ENCODE peak calls at places on chromosomes 5 and 9, in seven cellular contexts. Z is kidney epithelial cell; C is tibial artery; X is sigmoid colon; G is cardiac muscle cell; J is effector memory CD4-positive, alpha-beta T cell; H is PC-9. K is an unnamed sample. For H3K27me3, the result is how much of the 10 kb centered on the place peaks cover.

GRCh38 chr5:126449751-126450271 is 26.6 kb downstream of the GRAMD2B start:
- DNase-seq in H (no peak), J (peak), G (peak), Z (peak), X (no peak), C (no peak), K (no peak)

GRCh38 chr9:81574399-81574798 is 114.9 kb downstream of the TLE1 start:
- DNase-seq in X (no peak), C (no peak), Z (peak), G (peak), H (no peak), J (no peak), K (no peak)

GRCh38 chr5:167244583-167244982 is 1046.9 kb upstream of the WWC1 start:
- DNase-seq in G (peak), X (no peak), H (peak), J (no peak), C (no peak), Z (no peak), K (no peak)

GRCh38 chr9:16627967-16628366 is 242.5 kb downstream of the BNC2 start:
- DNase-seq in G (peak), X (peak), J (no peak), C (peak), Z (peak), H (no peak), K (no peak)

GRCh38 chr9:6943293-6943692 is 185.5 kb downstream of the KDM4C start:
- DNase-seq in Z (no peak), G (no peak), X (no peak), C (no peak), H (no peak), J (no peak), K (no peak)

GRCh38 chr9:68552700-68553099 is 12.0 kb upstream of the TMEM252 start:
- DNase-seq in X (no peak), G (peak), Z (no peak), H (no peak), J (no peak), C (no peak), K (no peak)

GRCh38 chr5:68656936-68657857 is 436.6 kb upstream of the SLC30A5 start:
- DNase-seq in H (peak), Z (no peak), G (no peak), C (no peak), J (no peak), X (no peak), K (no peak)

GRCh38 chr5:56658972-56659371 is 156.4 kb upstream of the MAP3K1 start:
- DNase-seq in H (no peak), C (no peak), G (no peak), J (no peak), Z (no peak), X (no peak), K (no peak)

GRCh38 chr9:2634818-2635217 is 13.2 kb downstream of the VLDLR start:
- DNase-seq in X (no peak), Z (no peak), G (no peak), C (no peak), H (no peak), J (no peak), K (no peak)

GRCh38 chr5:56440871-56441740 is 208.0 kb upstream of the ANKRD55 start:
- DNase-seq in G (peak), X (no peak), C (no peak), Z (peak), J (no peak), H (peak), K (no peak)

GRCh38 chr5:13045897-13046551 is 898.5 kb downstream of the DNAH5 start:
- DNase-seq in J (no peak), Z (no peak), C (no peak), H (no peak), X (no peak), G (no peak), K (no peak)

GRCh38 chr9:20382460-20383071 is 239.7 kb downstream of the MLLT3 start:
- DNase-seq in C (no peak), Z (no peak), J (no peak), X (no peak), H (no peak), G (peak), K (no peak)

GRCh38 chr9:19148170-19148569 is 20.9 kb upstream of the PLIN2 start:
- DNase-seq in H (no peak), X (no peak), G (peak), J (no peak), C (no peak), Z (no peak), K (no peak)

GRCh38 chr5:171714851-171715250 is 70.8 kb upstream of the SMIM23 start:
- DNase-seq in J (no peak), Z (no peak), G (no peak), H (no peak), C (peak), X (no peak), K (no peak)

GRCh38 chr9:134485653-134486052 is 155.9 kb upstream of the COL5A1 start:
- DNase-seq in Z (no peak), G (no peak), C (no peak), J (no peak), X (peak), H (no peak), K (no peak)

GRCh38 chr9:80839821-80840670 is 849.3 kb downstream of the TLE1 start:
- DNase-seq in J (no peak), G (no peak), H (no peak), X (no peak), Z (no peak), C (no peak), K (no peak)

GRCh38 chr9:97990259-97990658 is 7.1 kb downstream of the ANP32B start:
- DNase-seq in X (no peak), Z (peak), H (peak), C (no peak), G (peak), J (no peak), K (no peak)

GRCh38 chr5:119016125-119016774 is 27.9 kb upstream of the DTWD2 start:
- DNase-seq in G (no peak), Z (no peak), C (no peak), X (no peak), J (no peak), H (no peak), K (no peak)

GRCh38 chr5:87020099-87020934 is 247.4 kb upstream of the RASA1 start:
- DNase-seq in H (peak), X (no peak), Z (no peak), G (peak), J (no peak), C (peak), K (peak)

GRCh38 chr5:10797246-10797645 is 36.2 kb upstream of the DAP start:
- DNase-seq in J (no peak), G (peak), Z (no peak), X (no peak), H (no peak), C (no peak), K (no peak)

GRCh38 chr5:57176350-57176857 is 2.5 kb downstream of the GPBP1 start:
- DNase-seq in G (peak), H (no peak), X (no peak), C (no peak), Z (peak), J (no peak), K (no peak)

GRCh38 chr5:32542216-32543059 is 42.9 kb upstream of the SUB1 start:
- DNase-seq in X (no peak), H (no peak), Z (no peak), G (peak), J (no peak), C (no peak), K (no peak)

GRCh38 chr9:31470051-31470450 is 914.4 kb upstream of the ACO1 start:
- DNase-seq in C (no peak), X (no peak), J (no peak), G (no peak), Z (no peak), H (no peak), K (no peak)

GRCh38 chr9:137308102-137308619 is 6.1 kb upstream of the NRARP start:
- DNase-seq in G (no peak), Z (no peak), H (no peak), X (no peak), C (no peak), J (no peak), K (no peak)

GRCh38 chr5:14069021-14069420 is 74.1 kb upstream of the TRIO start:
- DNase-seq in J (no peak), G (peak), H (no peak), X (no peak), C (no peak), Z (no peak), K (no peak)

GRCh38 chr9:118967901-118968300 is 401.3 kb downstream of the BRINP1 start:
- DNase-seq in G (no peak), X (no peak), Z (no peak), H (no peak), J (no peak), C (no peak), K (no peak)

GRCh38 chr5:122259995-122260394 is 52.0 kb upstream of the SNCAIP start:
- DNase-seq in C (no peak), Z (peak), J (no peak), G (peak), X (peak), H (no peak), K (no peak)

GRCh38 chr9:120905794-120906248 is 20.8 kb downstream of the TRAF1 start:
- DNase-seq in C (no peak), H (no peak), J (no peak), G (no peak), Z (no peak), X (no peak), K (no peak)

GRCh38 chr5:78473747-78474146 is 113.3 kb downstream of the SCAMP1 start:
- DNase-seq in G (no peak), X (no peak), J (no peak), Z (no peak), C (no peak), H (no peak), K (no peak)

GRCh38 chr9:33159760-33160127 is 7.4 kb downstream of the B4GALT1 start:
- DNase-seq in C (peak), J (peak), X (no peak), H (peak), Z (no peak), G (peak), K (no peak)

GRCh38 chr9:115146581-115147021 is 28.6 kb upstream of the TNC start:
- DNase-seq in C (peak), G (peak), H (no peak), Z (peak), J (no peak), X (peak), K (no peak)
- H3K27me3 ChIP-seq in C (under half), G (under half), H (under half), Z (under half), J (under half), X (under half), K (under half)

GRCh38 chr5:117302473-117302872 is 727.9 kb upstream of the SEMA6A start:
- DNase-seq in H (no peak), J (no peak), X (no peak), Z (no peak), C (no peak), G (no peak), K (no peak)

GRCh38 chr5:117302949-117303348 is 728.3 kb upstream of the SEMA6A start:
- DNase-seq in H (no peak), X (no peak), Z (no peak), C (no peak), G (no peak), J (no peak), K (no peak)

GRCh38 chr5:117295941-117296340 is 721.3 kb upstream of the SEMA6A start:
- DNase-seq in C (no peak), G (no peak), H (no peak), X (no peak), J (no peak), Z (no peak), K (no peak)

GRCh38 chr5:117296872-117297271 is 722.2 kb upstream of the SEMA6A start:
- DNase-seq in C (no peak), J (no peak), X (no peak), H (no peak), Z (no peak), G (no peak), K (no peak)

GRCh38 chr5:117299940-117300339 is 725.3 kb upstream of the SEMA6A start:
- DNase-seq in C (no peak), G (no peak), H (no peak), X (no peak), Z (no peak), J (no peak), K (no peak)
- H3K4me3 ChIP-seq in C (no peak), G (no peak), H (no peak), X (no peak), Z (no peak), J (no peak), K (no peak)

GRCh38 chr5:137352095-137352494 is 147.0 kb downstream of the SPOCK1 start:
- DNase-seq in J (no peak), Z (no peak), H (no peak), G (no peak), C (no peak), X (no peak), K (no peak)
- H3K27me3 ChIP-seq in J (under half), Z (under half), H (under half), G (under half), C (under half), X (under half), K (under half)

DNA sequence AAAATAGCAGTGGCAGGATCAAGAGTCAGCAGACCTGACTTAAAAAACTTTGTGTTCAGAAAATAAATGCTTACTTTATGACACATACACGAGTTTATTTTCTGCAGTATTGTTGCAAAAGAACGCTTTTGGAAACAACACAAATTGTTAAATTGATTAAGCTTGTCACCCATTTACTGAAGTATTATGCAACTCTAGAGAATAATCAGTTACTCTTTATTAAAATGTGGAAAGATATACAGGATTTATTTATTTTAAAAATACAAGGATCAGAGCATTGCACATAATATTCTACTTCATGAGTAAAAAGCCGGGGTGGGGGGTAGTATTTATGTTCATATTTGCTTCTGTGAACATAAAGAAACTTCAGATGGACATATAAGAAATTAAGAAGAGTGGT is 20.0 kb downstream of the FYB1 start:
- DNase-seq in G (no peak), C (no peak), X (no peak), H (no peak), Z (no peak), J (no peak), K (no peak)
- H3K4me3 ChIP-seq in G (no peak), C (no peak), X (no peak), H (no peak), Z (no peak), J (peak), K (no peak)

GRCh38 chr5:88145205-88145602 is 123.4 kb downstream of the TMEM161B start:
- DNase-seq in J (no peak), X (no peak), C (peak), G (no peak), H (no peak), Z (no peak), K (no peak)
- H3K27me3 ChIP-seq in J (under half), X (under half), C (under half), G (half or more), H (under half), Z (half or more), K (under half)

GRCh38 chr5:137370096-137370495 is 129.0 kb downstream of the SPOCK1 start:
- DNase-seq in Z (no peak), X (no peak), J (no peak), H (peak), G (no peak), C (no peak), K (no peak)
- H3K4me3 ChIP-seq in Z (no peak), X (no peak), J (no peak), H (no peak), G (no peak), C (no peak), K (no peak)

GRCh38 chr9:130428096-130428665 is 16.6 kb upstream of the ASS1 start:
- DNase-seq in X (no peak), G (no peak), Z (no peak), J (no peak), C (no peak), H (no peak), K (no peak)
- H3K27me3 ChIP-seq in X (under half), G (under half), Z (under half), J (under half), C (half or more), H (under half), K (under half)

DNA sequence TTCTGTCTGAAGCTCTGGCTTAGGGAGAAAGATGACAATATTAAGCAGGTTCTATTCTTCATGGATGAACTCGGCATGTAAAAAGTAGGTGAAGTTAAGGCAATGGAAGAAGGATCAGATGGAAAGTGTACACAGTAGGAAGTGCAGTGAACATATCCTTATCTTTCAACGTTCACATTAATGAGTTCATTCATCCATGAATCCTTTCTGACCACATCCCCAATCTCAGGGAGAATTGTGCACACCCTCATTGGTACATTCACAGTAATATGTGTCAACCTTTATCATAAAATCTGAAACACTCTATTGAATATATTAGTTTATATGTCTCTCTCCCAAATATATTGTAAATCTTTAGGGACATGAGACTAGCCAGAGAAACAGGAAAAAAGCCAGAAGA is 5.5 kb downstream of the GIN1 start:
- DNase-seq in G (no peak), C (no peak), X (no peak), Z (no peak), J (no peak), H (no peak), K (no peak)
- H3K4me3 ChIP-seq in G (no peak), C (no peak), X (no peak), Z (no peak), J (no peak), H (no peak), K (no peak)

K was measured in dorsolateral prefrontal cortex.